ENCODE peak calls at places on chromosomes 3 and 15, in four cellular contexts. One of them, this sample, is unnamed.

GRCh38 chr3:5021116-5021515 is 41.9 kb downstream of the BHLHE40 start:
- DNase-seq in HepG2: no peak
- DNase-seq in H1: no peak
- DNase-seq in K562: no peak
- DNase-seq in this sample: no peak

GRCh38 chr3:12235691-12236090 is 53.2 kb upstream of the PPARG start:
- DNase-seq in H1: no peak
- DNase-seq in K562: no peak
- DNase-seq in HepG2: no peak
- DNase-seq in this sample: no peak

GRCh38 chr15:65870889-65871533 is 1.7 kb downstream of the RAB11A start:
- DNase-seq in H1: no peak
- DNase-seq in HepG2: peak
- DNase-seq in K562: peak
- DNase-seq in this sample: peak

GRCh38 chr15:69090197-69090948 is 70.1 kb upstream of the GLCE start:
- DNase-seq in K562: no peak
- DNase-seq in HepG2: no peak
- DNase-seq in H1: peak
- DNase-seq in this sample: peak

GRCh38 chr3:177250108-177250507 is 52.8 kb upstream of the TBL1XR1 start:
- DNase-seq in K562: no peak
- DNase-seq in HepG2: no peak
- DNase-seq in H1: no peak
- DNase-seq in this sample: no peak

GRCh38 chr15:58167095-58167591 is 29.0 kb downstream of the AQP9 start:
- DNase-seq in H1: no peak
- DNase-seq in K562: no peak
- DNase-seq in HepG2: peak
- DNase-seq in this sample: no peak

GRCh38 chr3:132788299-132788698 is 66.1 kb upstream of the NPHP3 start:
- DNase-seq in K562: no peak
- DNase-seq in H1: no peak
- DNase-seq in HepG2: no peak
- DNase-seq in this sample: no peak

GRCh38 chr3:25854214-25854613 is 64.3 kb downstream of the OXSM start:
- DNase-seq in H1: no peak
- DNase-seq in K562: no peak
- DNase-seq in HepG2: no peak
- DNase-seq in this sample: peak

GRCh38 chr3:44033123-44033522 is 208.6 kb upstream of the TOPAZ1 start:
- DNase-seq in H1: no peak
- DNase-seq in HepG2: no peak
- DNase-seq in K562: no peak
- DNase-seq in this sample: no peak

GRCh38 chr3:89098964-89099585 is 8.3 kb upstream of the EPHA3 start:
- DNase-seq in HepG2: peak
- DNase-seq in K562: peak
- DNase-seq in H1: no peak
- DNase-seq in this sample: peak

GRCh38 chr15:66622677-66623076 is 56.9 kb upstream of the LCTL start:
- DNase-seq in HepG2: no peak
- DNase-seq in H1: no peak
- DNase-seq in K562: no peak
- DNase-seq in this sample: no peak

GRCh38 chr3:142237891-142238290 is 12.5 kb upstream of the GK5 start:
- DNase-seq in HepG2: no peak
- DNase-seq in K562: no peak
- DNase-seq in H1: no peak
- DNase-seq in this sample: no peak

GRCh38 chr3:88030200-88030599 is 28.6 kb downstream of the CGGBP1 start:
- DNase-seq in HepG2: no peak
- DNase-seq in H1: no peak
- DNase-seq in K562: no peak
- DNase-seq in this sample: no peak

GRCh38 chr3:177776656-177777055 is 579.4 kb upstream of the TBL1XR1 start:
- DNase-seq in H1: no peak
- DNase-seq in HepG2: peak
- DNase-seq in K562: no peak
- DNase-seq in this sample: no peak

GRCh38 chr3:42707620-42708355 is 5.2 kb upstream of the HHATL start:
- DNase-seq in HepG2: no peak
- DNase-seq in K562: no peak
- DNase-seq in H1: no peak
- DNase-seq in this sample: no peak

GRCh38 chr3:185824467-185825378 is at the start of gene IGF2BP2:
- DNase-seq in HepG2: peak
- DNase-seq in H1: no peak
- DNase-seq in K562: peak
- DNase-seq in this sample: peak

GRCh38 chr3:50164056-50164455 is 8.9 kb downstream of the SEMA3F start:
- DNase-seq in K562: no peak
- DNase-seq in HepG2: no peak
- DNase-seq in H1: no peak
- DNase-seq in this sample: peak

GRCh38 chr3:127674099-127674792 is 1.5 kb downstream of the ABTB1 start:
- DNase-seq in H1: no peak
- DNase-seq in HepG2: no peak
- DNase-seq in K562: no peak
- DNase-seq in this sample: no peak

GRCh38 chr15:85831415-85832113 is 36.8 kb upstream of the KLHL25 start:
- DNase-seq in H1: no peak
- DNase-seq in HepG2: peak
- DNase-seq in K562: peak
- DNase-seq in this sample: peak

GRCh38 chr3:40262331-40262730 is 47.2 kb upstream of the EIF1B start:
- DNase-seq in H1: no peak
- DNase-seq in K562: no peak
- DNase-seq in HepG2: no peak
- DNase-seq in this sample: no peak

GRCh38 chr15:90184119-90184785 is 16.9 kb upstream of the SEMA4B start:
- DNase-seq in HepG2: peak
- DNase-seq in H1: no peak
- DNase-seq in K562: peak
- DNase-seq in this sample: peak

GRCh38 chr15:73704869-73705645 is 20.9 kb downstream of the CD276 start:
- DNase-seq in HepG2: peak
- DNase-seq in H1: peak
- DNase-seq in K562: peak
- DNase-seq in this sample: peak

GRCh38 chr3:119255214-119255613 is 14.5 kb upstream of the B4GALT4 start:
- DNase-seq in HepG2: no peak
- DNase-seq in H1: no peak
- DNase-seq in K562: no peak
- DNase-seq in this sample: no peak
- TF ChIP-seq USF2 in HepG2: no peak
- TF ChIP-seq USF2 in H1: no peak
- TF ChIP-seq USF2 in K562: no peak
- TF ChIP-seq USF2 in this sample: no peak

DNA sequence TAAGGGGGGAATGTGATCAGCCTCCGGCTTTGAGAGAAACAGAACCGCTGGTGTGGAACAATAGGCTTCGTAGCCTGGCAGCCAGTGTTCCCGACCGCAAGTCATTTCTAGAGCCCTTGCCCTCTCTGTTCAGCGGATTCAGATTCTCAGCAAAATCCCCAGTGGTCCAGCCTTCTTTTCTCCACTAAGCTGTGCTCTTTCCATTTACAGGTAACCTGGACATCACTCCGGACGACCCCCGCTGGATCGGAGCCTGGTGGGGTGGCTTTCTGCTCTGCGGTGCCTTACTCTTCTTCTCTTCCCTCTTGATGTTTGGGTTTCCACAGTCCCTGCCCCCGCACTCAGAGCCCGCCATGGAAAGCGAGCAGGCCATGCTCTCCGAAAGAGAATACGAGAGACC is 250.6 kb downstream of the SLCO3A1 start:
- DNase-seq in H1: no peak
- DNase-seq in K562: no peak
- DNase-seq in HepG2: no peak
- DNase-seq in this sample: no peak
- TF ChIP-seq PHF8 in H1: no peak
- TF ChIP-seq PHF8 in K562: no peak
- TF ChIP-seq PHF8 in HepG2: no peak
- TF ChIP-seq PHF8 in this sample: no peak

GRCh38 chr3:22981861-22982260 is 221.3 kb upstream of the UBE2E2 start:
- DNase-seq in HepG2: no peak
- DNase-seq in K562: no peak
- DNase-seq in H1: no peak
- DNase-seq in this sample: no peak

GRCh38 chr3:22979581-22979980 is 223.5 kb upstream of the UBE2E2 start:
- DNase-seq in H1: no peak
- DNase-seq in HepG2: no peak
- DNase-seq in K562: no peak
- DNase-seq in this sample: no peak

GRCh38 chr3:22982981-22983582 is 220.0 kb upstream of the UBE2E2 start:
- DNase-seq in HepG2: no peak
- DNase-seq in H1: no peak
- DNase-seq in K562: no peak
- DNase-seq in this sample: no peak

GRCh38 chr3:22980346-22980745 is 222.8 kb upstream of the UBE2E2 start:
- DNase-seq in H1: no peak
- DNase-seq in HepG2: no peak
- DNase-seq in K562: no peak
- DNase-seq in this sample: no peak

DNA sequence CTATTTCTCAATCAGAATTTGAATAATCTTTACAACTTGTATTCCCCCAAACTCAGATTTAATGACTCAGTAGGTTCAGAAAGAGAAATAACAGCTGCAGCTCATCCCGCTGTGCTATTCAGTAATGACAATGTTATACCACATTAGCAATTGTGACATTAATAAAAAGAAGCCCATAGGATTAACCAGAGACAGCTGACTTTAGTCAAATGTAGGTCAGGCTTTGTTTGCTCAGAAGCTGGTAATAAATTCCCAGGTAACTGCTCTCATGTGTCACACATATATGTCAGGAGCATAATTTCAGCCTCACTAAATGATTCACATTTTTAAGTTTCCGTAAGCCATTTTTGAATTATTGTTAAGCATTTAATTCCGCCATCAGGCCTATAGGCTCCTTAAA is 222.0 kb upstream of the UBE2E2 start:
- DNase-seq in HepG2: no peak
- DNase-seq in K562: no peak
- DNase-seq in H1: no peak
- DNase-seq in this sample: no peak
- TF ChIP-seq USF2 in HepG2: no peak
- TF ChIP-seq USF2 in K562: no peak
- TF ChIP-seq USF2 in H1: no peak
- TF ChIP-seq USF2 in this sample: no peak

GRCh38 chr3:84738101-84738500 is 220.7 kb upstream of the CADM2 start:
- DNase-seq in K562: no peak
- DNase-seq in HepG2: no peak
- DNase-seq in H1: no peak
- DNase-seq in this sample: no peak
- TF ChIP-seq PHF8 in K562: no peak
- TF ChIP-seq PHF8 in HepG2: no peak
- TF ChIP-seq PHF8 in H1: no peak
- TF ChIP-seq PHF8 in this sample: no peak

GRCh38 chr3:161852744-161853143 is 356.1 kb downstream of the OTOL1 start:
- DNase-seq in HepG2: no peak
- DNase-seq in K562: no peak
- DNase-seq in H1: no peak
- DNase-seq in this sample: no peak

GRCh38 chr3:161859057-161859456 is 362.4 kb downstream of the OTOL1 start:
- DNase-seq in H1: no peak
- DNase-seq in HepG2: no peak
- DNase-seq in K562: no peak
- DNase-seq in this sample: no peak

GRCh38 chr3:161851941-161852566 is 355.4 kb downstream of the OTOL1 start:
- DNase-seq in HepG2: peak
- DNase-seq in K562: peak
- DNase-seq in H1: peak
- DNase-seq in this sample: peak

GRCh38 chr3:161859870-161860450 is 363.4 kb downstream of the OTOL1 start:
- DNase-seq in K562: no peak
- DNase-seq in HepG2: no peak
- DNase-seq in H1: no peak
- DNase-seq in this sample: no peak

GRCh38 chr3:161854232-161854771 is 357.7 kb downstream of the OTOL1 start:
- DNase-seq in K562: no peak
- DNase-seq in HepG2: peak
- DNase-seq in H1: peak
- DNase-seq in this sample: peak
- TF ChIP-seq USF2 in K562: no peak
- TF ChIP-seq USF2 in HepG2: no peak
- TF ChIP-seq USF2 in H1: no peak
- TF ChIP-seq USF2 in this sample: no peak

GRCh38 chr3:38620236-38620635 is 29.3 kb downstream of the SCN5A start:
- DNase-seq in HepG2: no peak
- DNase-seq in H1: no peak
- DNase-seq in K562: no peak
- DNase-seq in this sample: no peak

GRCh38 chr3:38617586-38617985 is 31.9 kb downstream of the SCN5A start:
- DNase-seq in K562: no peak
- DNase-seq in HepG2: no peak
- DNase-seq in H1: no peak
- DNase-seq in this sample: no peak

GRCh38 chr3:38617137-38617536 is 32.4 kb downstream of the SCN5A start:
- DNase-seq in HepG2: no peak
- DNase-seq in H1: no peak
- DNase-seq in K562: no peak
- DNase-seq in this sample: no peak

GRCh38 chr3:38616658-38617057 is 32.8 kb downstream of the SCN5A start:
- DNase-seq in K562: no peak
- DNase-seq in H1: no peak
- DNase-seq in HepG2: no peak
- DNase-seq in this sample: no peak

DNA sequence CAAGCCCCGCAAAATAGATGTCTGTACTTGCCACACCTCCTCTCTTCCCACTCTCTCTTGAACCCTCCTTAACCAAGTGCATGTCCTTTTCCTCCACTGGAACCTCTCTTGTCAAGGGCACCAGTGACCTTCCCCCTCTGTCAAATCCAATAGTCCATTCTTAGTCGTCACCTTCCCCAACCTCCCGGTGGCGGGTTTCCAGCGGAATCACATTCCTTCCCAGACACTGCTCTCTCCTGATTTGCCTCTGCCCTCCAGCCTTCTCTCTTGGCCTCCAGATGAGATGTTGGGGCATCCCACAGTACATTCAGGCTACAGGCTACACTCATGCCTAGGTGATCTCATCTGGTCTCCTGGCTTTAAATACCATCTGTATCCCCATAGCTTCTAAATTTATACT is 31.1 kb downstream of the SCN5A start:
- DNase-seq in HepG2: no peak
- DNase-seq in H1: no peak
- DNase-seq in K562: no peak
- DNase-seq in this sample: no peak
- TF ChIP-seq PHF8 in HepG2: no peak
- TF ChIP-seq PHF8 in H1: no peak
- TF ChIP-seq PHF8 in K562: no peak
- TF ChIP-seq PHF8 in this sample: no peak

This sample was measured in A549.